ENCODE peak calls at places on chromosomes 13 and 19, in seven cellular contexts. J is trophoblast cell, F is neuronal stem cell, I is H9, H is IMR-90, K is mesenchymal stem cell, C is mesendoderm. U is an unnamed sample.

GRCh38 chr19:7522923-7523667 is 671 bp downstream of the MCOLN1 start:
- DNase-seq in J (peak; percentile 45), F (no peak), I (no peak), H (no peak), K (peak; percentile 67), C (no peak), U (no peak)

GRCh38 chr13:113023217-113023597 is 54.2 kb downstream of the MCF2L start:
- DNase-seq in J (no peak), F (no peak), I (no peak), H (no peak), K (peak; percentile 5), C (peak; percentile 88), U (no peak)

GRCh38 chr19:38862321-38863059 is 12.7 kb upstream of the HNRNPL start:
- DNase-seq in J (no peak), F (no peak), I (no peak), H (no peak), K (peak; percentile 84), C (no peak), U (no peak)

GRCh38 chr19:12720851-12721655 is 2.7 kb downstream of the TNPO2 start:
- DNase-seq in J (no peak), F (no peak), I (no peak), H (no peak), K (peak; percentile 29), C (no peak), U (peak; percentile 56)

GRCh38 chr13:40974460-40975407 is 44.4 kb downstream of the ELF1 start:
- DNase-seq in J (no peak), F (peak; percentile 12), I (peak; percentile 35), H (peak; percentile 66), K (peak; percentile 68), C (peak; percentile 76), U (no peak)

GRCh38 chr19:1287622-1288527 is 2.2 kb downstream of the EFNA2 start:
- DNase-seq in J (no peak), F (no peak), I (no peak), H (no peak), K (no peak), C (no peak), U (no peak)

GRCh38 chr19:39805120-39805519 is 26.5 kb downstream of the LEUTX start:
- DNase-seq in J (no peak), F (no peak), I (no peak), H (peak; percentile 15), K (no peak), C (no peak), U (no peak)

GRCh38 chr13:28138756-28139470 is 568 bp downstream of the PAN3 start:
- DNase-seq in J (peak; percentile 66), F (peak; percentile 77), I (peak; percentile 81), H (peak; percentile 91), K (peak; percentile 97), C (peak; percentile 96), U (peak; percentile 44)

GRCh38 chr19:7562646-7563393 is 27.3 kb downstream of the PNPLA6 start:
- DNase-seq in J (no peak), F (no peak), I (peak; percentile 34), H (no peak), K (no peak), C (peak; percentile 7), U (no peak)

DNA sequence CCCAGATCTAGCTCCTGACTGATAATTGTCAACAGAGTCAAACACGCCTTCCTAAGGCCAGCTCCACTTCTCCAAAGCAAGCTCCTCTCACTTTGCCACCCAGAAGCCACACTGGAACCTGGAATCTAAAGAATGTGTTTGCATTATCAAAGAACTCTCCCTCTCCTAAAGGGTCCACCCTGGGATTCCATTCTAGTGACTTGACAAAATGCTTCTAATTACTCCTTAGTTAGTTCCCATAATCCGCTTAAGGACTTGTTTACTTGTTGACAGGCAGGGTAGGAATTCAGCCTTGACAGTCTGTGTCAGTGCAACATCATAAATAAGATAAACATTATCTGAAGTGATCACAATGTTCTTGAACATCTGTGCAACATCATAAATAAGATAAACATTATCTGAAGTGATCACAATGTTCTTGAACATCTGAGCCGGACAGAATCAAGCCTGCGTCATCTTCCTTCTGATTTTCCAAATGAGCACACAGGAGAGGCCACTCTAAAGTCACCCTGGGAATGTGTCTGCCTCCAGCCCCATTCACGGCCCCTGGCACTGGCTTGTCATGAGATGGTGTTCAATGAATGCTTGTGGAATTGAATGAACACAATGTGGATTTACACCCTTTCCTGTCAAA is 512.1 kb downstream of the IRS2 start:
- DNase-seq in J (peak; percentile 80), F (peak; percentile 82), I (peak; percentile 63), H (peak; percentile 72), K (peak; percentile 90), C (peak; percentile 99), U (peak; percentile 50)
- H4K8ac ChIP-seq in J (no peak overlapping the region), F (no peak overlapping the region), I (no peak overlapping the region), H (peak overlapping the region; percentile 46), K (no peak overlapping the region), C (no peak overlapping the region), U (no peak overlapping the region)

DNA sequence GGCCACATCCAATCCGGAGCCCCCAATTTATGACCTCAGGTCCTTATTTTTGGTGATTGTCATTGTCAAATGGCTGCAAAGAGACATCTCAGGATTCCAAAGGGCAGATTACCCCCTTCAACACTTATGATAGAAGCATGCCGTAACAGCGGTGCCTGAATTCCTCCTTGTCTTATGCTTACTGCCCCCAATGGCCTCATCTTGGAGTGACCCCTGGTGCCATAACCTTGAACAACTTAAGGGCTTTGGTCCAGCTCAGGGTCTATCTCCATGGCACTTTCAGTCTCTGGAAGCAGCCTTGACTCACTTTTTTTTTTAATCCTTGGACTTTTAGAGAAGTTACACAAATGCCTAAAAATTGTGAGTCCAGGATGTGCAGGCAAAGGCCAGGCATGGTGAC is 171.6 kb upstream of the ZNF507 start:
- DNase-seq in J (no peak), F (no peak), I (no peak), H (no peak), K (no peak), C (peak; percentile 8), U (peak; percentile 27)
- H3K79me1 ChIP-seq in J (no peaks in the 10 kb centered on the region), F (no peaks in the 10 kb centered on the region), I (no peaks in the 10 kb centered on the region), H (no peaks in the 10 kb centered on the region), K (no peaks in the 10 kb centered on the region), C (no peaks in the 10 kb centered on the region), U (no peaks in the 10 kb centered on the region)

DNA sequence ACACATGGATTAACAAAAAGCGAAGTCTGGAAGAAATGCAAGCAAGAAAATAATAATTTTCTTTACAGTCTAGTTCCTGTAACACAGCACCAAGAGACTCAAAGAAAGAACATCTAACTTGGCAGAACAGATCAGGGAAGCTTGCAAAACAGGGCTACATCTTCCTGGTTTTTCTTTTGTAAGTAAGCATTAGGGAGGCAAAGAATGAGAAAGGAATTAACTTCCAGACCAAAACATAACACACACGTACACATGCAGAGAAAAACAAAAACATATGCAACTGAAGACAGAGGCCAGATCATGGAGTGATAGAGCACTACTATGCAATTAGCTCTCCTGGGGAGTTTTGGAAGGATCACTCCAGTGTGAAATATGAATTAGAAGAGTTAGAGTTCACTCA is 120.5 kb downstream of the DIAPH3 start:
- DNase-seq in J (no peak), F (no peak), I (no peak), H (peak; percentile 4), K (peak; percentile 8), C (no peak), U (no peak)
- H4K8ac ChIP-seq in J (no peak overlapping the region), F (no peak overlapping the region), I (no peak overlapping the region), H (no peak overlapping the region), K (no peak overlapping the region), C (no peak overlapping the region), U (no peak overlapping the region)

GRCh38 chr19:48537541-48537940 is 14.4 kb upstream of the SULT2B1 start:
- DNase-seq in J (no peak), F (no peak), I (no peak), H (no peak), K (peak; percentile 80), C (no peak), U (no peak)
- H3K79me1 ChIP-seq in J (no peaks in the 10 kb centered on the region), F (peaks cover 2% of the 10 kb centered on the region), I (no peaks in the 10 kb centered on the region), H (no peaks in the 10 kb centered on the region), K (no peaks in the 10 kb centered on the region), C (no peaks in the 10 kb centered on the region), U (no peaks in the 10 kb centered on the region)